ENCODE peak calls at places on chromosomes 7 and 10, in eight cellular contexts. J, W, Q, D, I, M, V and B are unnamed samples.

GRCh38 chr7:91194841-91195240 is 69.4 kb upstream of the FZD1 start:
- ATAC-seq in J (peak; percentile 44), W (no peak), Q (no peak), D (no peak), I (peak; percentile 32), M (no peak), V (no peak), B (no peak)

GRCh38 chr7:98090116-98090515 is 16.5 kb upstream of the LMTK2 start:
- ATAC-seq in J (no peak), W (no peak), Q (no peak), D (no peak), I (no peak), M (no peak), V (no peak), B (no peak)

GRCh38 chr7:105866124-105866801 is 10.1 kb downstream of the ATXN7L1 start:
- ATAC-seq in J (no peak), W (no peak), Q (no peak), D (no peak), I (no peak), M (no peak), V (peak; percentile 91), B (no peak)

GRCh38 chr10:101903827-101904520 is 60.4 kb upstream of the KCNIP2 start:
- ATAC-seq in J (no peak), W (no peak), Q (no peak), D (no peak), I (peak; percentile 64), M (no peak), V (peak; percentile 33), B (no peak)

GRCh38 chr10:117260094-117260493 is 19.2 kb downstream of the SLC18A2 start:
- ATAC-seq in J (no peak), W (no peak), Q (no peak), D (no peak), I (no peak), M (no peak), V (no peak), B (no peak)

GRCh38 chr10:114256041-114256765 is 17.1 kb downstream of the VWA2 start:
- ATAC-seq in J (no peak), W (no peak), Q (no peak), D (no peak), I (no peak), M (no peak), V (no peak), B (no peak)

GRCh38 chr7:48046458-48046857 is 11.1 kb downstream of the C7orf57 start:
- ATAC-seq in J (no peak), W (peak; percentile 90), Q (no peak), D (peak; percentile 84), I (no peak), M (no peak), V (no peak), B (no peak)

GRCh38 chr10:43888551-43888950 is 239.9 kb upstream of the ZNF32 start:
- ATAC-seq in J (no peak), W (no peak), Q (no peak), D (no peak), I (no peak), M (no peak), V (no peak), B (peak; percentile 65)

GRCh38 chr10:23754179-23754578 is 315.3 kb downstream of the OTUD1 start:
- ATAC-seq in J (no peak), W (no peak), Q (no peak), D (no peak), I (no peak), M (no peak), V (no peak), B (no peak)

GRCh38 chr7:32335107-32335506 is 155.1 kb downstream of the LSM5 start:
- ATAC-seq in J (peak; percentile 78), W (no peak), Q (no peak), D (no peak), I (no peak), M (no peak), V (no peak), B (no peak)

GRCh38 chr7:37377231-37377630 is 71.4 kb downstream of the ELMO1 start:
- ATAC-seq in J (no peak), W (no peak), Q (no peak), D (peak; percentile 96), I (no peak), M (no peak), V (no peak), B (no peak)

GRCh38 chr7:136942396-136942795 is 73.9 kb downstream of the CHRM2 start:
- ATAC-seq in J (peak; percentile 23), W (no peak), Q (no peak), D (no peak), I (no peak), M (no peak), V (no peak), B (no peak)

GRCh38 chr7:20237464-20238267 is 20.5 kb upstream of the MACC1 start:
- ATAC-seq in J (no peak), W (no peak), Q (no peak), D (no peak), I (no peak), M (no peak), V (no peak), B (no peak)

GRCh38 chr10:110181451-110181850 is 26.0 kb upstream of the MXI1 start:
- ATAC-seq in J (no peak), W (no peak), Q (no peak), D (no peak), I (no peak), M (no peak), V (no peak), B (no peak)

GRCh38 chr7:128390871-128391565 is 18.8 kb downstream of the IMPDH1 start:
- ATAC-seq in J (no peak), W (no peak), Q (no peak), D (no peak), I (no peak), M (no peak), V (no peak), B (no peak)

GRCh38 chr7:33276729-33277128 is 147.4 kb downstream of the BBS9 start:
- ATAC-seq in J (no peak), W (no peak), Q (no peak), D (no peak), I (no peak), M (no peak), V (no peak), B (no peak)

GRCh38 chr10:102235598-102235920 is 5.8 kb downstream of the PITX3 start:
- ATAC-seq in J (peak; percentile 8), W (no peak), Q (no peak), D (no peak), I (peak; percentile 85), M (no peak), V (no peak), B (peak; percentile 22)

GRCh38 chr7:127807340-127807739 is 155.3 kb downstream of the SND1 start:
- ATAC-seq in J (no peak), W (no peak), Q (no peak), D (no peak), I (no peak), M (no peak), V (no peak), B (peak; percentile 83)

GRCh38 chr10:133124357-133125211 is 35.4 kb upstream of the KNDC1 start:
- ATAC-seq in J (peak; percentile 77), W (no peak), Q (peak; percentile 77), D (peak; percentile 32), I (peak; percentile 65), M (peak; percentile 91), V (peak; percentile 91), B (peak; percentile 60)

GRCh38 chr7:155214328-155214986 is 83.2 kb upstream of the INSIG1 start:
- ATAC-seq in J (peak; percentile 68), W (no peak), Q (peak; percentile 31), D (no peak), I (peak; percentile 74), M (peak; percentile 89), V (peak; percentile 83), B (peak; percentile 20)

GRCh38 chr7:149316606-149317005 is 54.6 kb downstream of the ZNF783 start:
- ATAC-seq in J (no peak), W (no peak), Q (no peak), D (no peak), I (no peak), M (no peak), V (no peak), B (no peak)

GRCh38 chr10:64054392-64054791 is 533.2 kb downstream of the REEP3 start:
- ATAC-seq in J (no peak), W (no peak), Q (no peak), D (no peak), I (peak; percentile 89), M (no peak), V (no peak), B (no peak)

GRCh38 chr10:118282670-118283069 is 59.5 kb downstream of the FAM204A start:
- ATAC-seq in J (no peak), W (no peak), Q (no peak), D (no peak), I (no peak), M (no peak), V (no peak), B (no peak)